ENCODE peak calls at places on chromosomes 3 and 15, in ten cellular contexts. X is Daoy; D is stimulated activated CD4-positive, alpha-beta T cell treated with anti-CD3 and anti-CD28 coated beads, Interleukin-4, amount 100 ng/mL, for 4 hours; V is EH; O is progenitor cell of endocrine pancreas; C is NCI-H1436; G is left kidney; L is GM12865; Z is aorta; M is endodermal cell. N is an unnamed sample.

GRCh38 chr15:60392601-60392985 is 5.2 kb downstream of the ANXA2 start:
- DNase-seq in M (peak; percentile 46), X (peak; percentile 83), O (no peak), Z (no peak), C (no peak), L (peak; percentile 54), D (no peak), V (peak; percentile 79), G (peak; percentile 81), N (peak; percentile 81)

GRCh38 chr3:6644070-6644929 is 216.6 kb upstream of the GRM7 start:
- DNase-seq in C (no peak), V (no peak), X (no peak), L (peak; percentile 79), Z (no peak), G (no peak), O (no peak), M (no peak), D (no peak), N (no peak)

GRCh38 chr15:33874156-33874555 is 94.1 kb upstream of the CHRM5 start:
- DNase-seq in Z (no peak), X (no peak), O (no peak), C (no peak), G (no peak), D (no peak), L (no peak), V (no peak), M (no peak), N (no peak)

GRCh38 chr3:152048826-152049225 is 175.4 kb downstream of the SUCNR1 start:
- DNase-seq in C (no peak), D (no peak), Z (no peak), M (no peak), L (no peak), G (no peak), X (no peak), V (no peak), O (no peak), N (no peak)

GRCh38 chr3:190094201-190094718 is 26.4 kb downstream of the P3H2 start:
- DNase-seq in C (no peak), X (no peak), D (no peak), V (peak; percentile 90), M (no peak), O (no peak), Z (peak; percentile 50), G (peak; percentile 41), L (no peak), N (peak; percentile 74)

GRCh38 chr3:32457971-32458471 is 44.6 kb downstream of the CMTM6 start:
- DNase-seq in Z (no peak), X (no peak), O (no peak), V (no peak), L (no peak), M (no peak), G (no peak), C (no peak), D (peak; percentile 60), N (no peak)

GRCh38 chr3:177753498-177754155 is 556.3 kb upstream of the TBL1XR1 start:
- DNase-seq in G (peak; percentile 45), L (no peak), Z (peak; percentile 58), X (peak; percentile 30), M (no peak), D (no peak), O (no peak), C (no peak), V (peak; percentile 68), N (no peak)

GRCh38 chr3:149471991-149472390 is 2.5 kb upstream of the TM4SF4 start:
- DNase-seq in Z (no peak), D (no peak), X (no peak), G (peak; percentile 57), O (no peak), C (no peak), M (no peak), L (no peak), V (peak; percentile 66), N (no peak)

GRCh38 chr15:73015493-73015892 is 36.8 kb upstream of the NEO1 start:
- DNase-seq in G (no peak), M (peak; percentile 64), X (no peak), L (no peak), C (no peak), Z (no peak), O (no peak), D (no peak), V (no peak), N (no peak)

GRCh38 chr3:182739619-182740018 is 53.7 kb upstream of the ATP11B start:
- DNase-seq in L (no peak), G (peak; percentile 89), Z (no peak), D (no peak), V (peak; percentile 29), M (no peak), X (peak; percentile 66), C (peak; percentile 58), O (no peak), N (peak; percentile 18)

GRCh38 chr3:131494706-131495105 is 8.1 kb downstream of the MRPL3 start:
- DNase-seq in L (no peak), D (no peak), V (no peak), C (no peak), G (peak; percentile 59), Z (no peak), X (no peak), M (no peak), O (no peak), N (no peak)

GRCh38 chr3:157333551-157333991 is 103.1 kb upstream of the PTX3 start:
- DNase-seq in Z (no peak), D (no peak), V (peak; percentile 86), G (no peak), O (no peak), L (no peak), C (no peak), M (no peak), X (peak; percentile 63), N (peak; percentile 56)

GRCh38 chr3:172003146-172003545 is 36.2 kb upstream of the FNDC3B start:
- DNase-seq in D (no peak), M (no peak), X (no peak), C (no peak), G (no peak), L (no peak), V (no peak), Z (no peak), O (no peak), N (no peak)

GRCh38 chr3:194269610-194270145 is 81.5 kb downstream of the CPN2 start:
- DNase-seq in Z (peak; percentile 92), D (no peak), O (no peak), M (peak; percentile 91), L (no peak), G (peak; percentile 82), X (peak; percentile 71), C (no peak), V (peak; percentile 30), N (peak; percentile 86)

GRCh38 chr3:195102609-195103467 is 168.1 kb downstream of the XXYLT1 start:
- DNase-seq in C (no peak), D (no peak), V (peak; percentile 96), O (no peak), L (no peak), Z (peak; percentile 50), G (no peak), M (no peak), X (peak; percentile 93), N (peak; percentile 99)

GRCh38 chr3:136818191-136818850 is 605 bp upstream of the SLC35G2 start:
- DNase-seq in V (peak; percentile 87), M (peak; percentile 88), O (no peak), X (peak; percentile 96), L (no peak), G (peak; percentile 57), D (peak; percentile 36), C (peak; percentile 50), Z (peak; percentile 58), N (peak; percentile 64)

GRCh38 chr3:165837058-165837525 is at the start of gene BCHE:
- DNase-seq in X (peak; percentile 36), L (no peak), D (no peak), M (peak; percentile 63), C (peak; percentile 49), G (peak; percentile 71), Z (no peak), V (no peak), O (no peak), N (peak; percentile 10)

GRCh38 chr3:29293371-29293770 is 12.5 kb downstream of the RBMS3 start:
- DNase-seq in V (peak; percentile 62), X (no peak), L (no peak), C (no peak), M (no peak), D (no peak), O (no peak), Z (no peak), G (no peak), N (peak; percentile 49)

GRCh38 chr15:31405200-31405929 is 78.7 kb downstream of the KLF13 start:
- DNase-seq in V (no peak), C (no peak), O (no peak), M (no peak), D (peak; percentile 41), G (no peak), L (no peak), Z (no peak), X (peak; percentile 39), N (peak; percentile 37)

GRCh38 chr15:95988574-95988887 is 342.0 kb upstream of the NR2F2 start:
- DNase-seq in V (peak; percentile 6), O (no peak), Z (no peak), G (peak; percentile 73), X (no peak), M (no peak), L (peak; percentile 36), C (no peak), D (no peak), N (peak; percentile 90)

GRCh38 chr3:58627580-58627894 is 39.0 kb downstream of the FAM3D start:
- DNase-seq in G (no peak), D (no peak), M (no peak), C (no peak), O (no peak), X (no peak), L (no peak), V (peak; percentile 62), Z (no peak), N (no peak)

GRCh38 chr3:39184968-39185285 is 7.5 kb downstream of the XIRP1 start:
- DNase-seq in L (no peak), X (no peak), Z (no peak), M (no peak), G (no peak), C (no peak), O (no peak), D (no peak), V (no peak), N (no peak)

GRCh38 chr3:197791120-197792018 is at the start of gene LRCH3:
- DNase-seq in C (peak; percentile 79), Z (peak; percentile 89), M (peak; percentile 97), O (peak; percentile 89), X (peak; percentile 92), V (peak; percentile 83), D (peak; percentile 74), G (peak; percentile 97), L (peak; percentile 91), N (peak; percentile 76)

GRCh38 chr3:55481918-55482495 is 5.1 kb downstream of the WNT5A start:
- DNase-seq in O (no peak), C (no peak), G (peak; percentile 63), V (peak; percentile 77), Z (no peak), D (no peak), L (no peak), X (peak; percentile 71), M (peak; percentile 81), N (peak; percentile 57)

GRCh38 chr3:46578973-46579755 is 13.1 kb upstream of the LRRC2 start:
- DNase-seq in D (no peak), O (no peak), C (no peak), V (no peak), G (no peak), M (no peak), X (no peak), Z (no peak), L (no peak), N (no peak)

GRCh38 chr15:47744496-47744895 is 27.2 kb downstream of the SEMA6D start:
- DNase-seq in V (no peak), O (no peak), X (no peak), Z (no peak), C (no peak), G (no peak), D (no peak), L (no peak), M (no peak), N (no peak)

GRCh38 chr15:59300618-59301139 is 72.0 kb downstream of the MYO1E start:
- DNase-seq in C (no peak), V (no peak), O (no peak), G (no peak), X (peak; percentile 54), L (no peak), M (peak; percentile 29), Z (peak; percentile 63), D (no peak), N (no peak)

GRCh38 chr15:70491183-70491621 is 272.2 kb downstream of the UACA start:
- DNase-seq in X (no peak), D (no peak), C (no peak), O (no peak), G (no peak), Z (peak; percentile 57), V (no peak), M (no peak), L (peak; percentile 66), N (peak; percentile 23)